ENCODE peak calls at places on chromosomes 1 and 21, in four cellular contexts. P is GM12878; D is naive thymus-derived CD4-positive, alpha-beta T cell; Q is right lobe of liver. B is an unnamed sample.

GRCh38 chr21:37071561-37072238 is 1.2 kb downstream of the PIGP start:
- ATAC-seq in Q (no peak), P (no peak), D (no peak), B (peak)

GRCh38 chr1:38772026-38772425 is 87.5 kb downstream of the RRAGC start:
- ATAC-seq in D (no peak), P (no peak), Q (no peak), B (no peak)

GRCh38 chr1:200535605-200536004 is 84.9 kb downstream of the KIF14 start:
- ATAC-seq in D (no peak), Q (peak), P (peak), B (no peak)

GRCh38 chr1:221392453-221392852 is 349.4 kb downstream of the DUSP10 start:
- ATAC-seq in P (no peak), Q (no peak), D (no peak), B (peak)

GRCh38 chr1:193234523-193234922 is 48.1 kb upstream of the B3GALT2 start:
- ATAC-seq in P (no peak), D (no peak), Q (no peak), B (no peak)

GRCh38 chr1:90176530-90176929 is 181.6 kb downstream of the ZNF326 start:
- ATAC-seq in Q (no peak), D (no peak), P (peak), B (no peak)

GRCh38 chr1:111474106-111474505 is 322 bp downstream of the C1orf162 start:
- ATAC-seq in D (no peak), Q (no peak), P (no peak), B (no peak)

GRCh38 chr1:20358761-20359263 is 68.1 kb downstream of the VWA5B1 start:
- ATAC-seq in Q (peak), D (no peak), P (no peak), B (peak)

GRCh38 chr1:68254667-68255226 is 22.4 kb upstream of the WLS start:
- ATAC-seq in Q (no peak), D (no peak), P (no peak), B (peak)

GRCh38 chr1:77742011-77742555 is 17.6 kb downstream of the USP33 start:
- ATAC-seq in P (no peak), D (no peak), Q (peak), B (no peak)

GRCh38 chr1:2322593-2323295 is 68.6 kb downstream of the MORN1 start:
- ATAC-seq in Q (no peak), D (no peak), P (no peak), B (peak)

GRCh38 chr21:35632711-35633110 is 427.6 kb downstream of the SETD4 start:
- ATAC-seq in Q (no peak), D (no peak), P (no peak), B (no peak)

GRCh38 chr1:212455406-212456165 is 22.9 kb downstream of the NENF start:
- ATAC-seq in Q (peak), D (peak), P (peak), B (peak)

GRCh38 chr1:212458817-212459216 is 26.1 kb downstream of the NENF start:
- ATAC-seq in D (no peak), Q (no peak), P (peak), B (no peak)

GRCh38 chr1:212457740-212458338 is 25.1 kb downstream of the NENF start:
- ATAC-seq in D (no peak), Q (no peak), P (peak), B (no peak)

GRCh38 chr1:212454741-212455140 is 22.0 kb downstream of the NENF start:
- ATAC-seq in P (no peak), Q (no peak), D (no peak), B (no peak)

GRCh38 chr1:212456166-212456528 is 23.4 kb downstream of the NENF start:
- ATAC-seq in D (no peak), P (peak), Q (no peak), B (peak)
- H3K27ac ChIP-seq in D (no peak), P (no peak), Q (no peak), B (peak)

GRCh38 chr1:153970346-153970745 is 2.6 kb downstream of the CREB3L4 start:
- ATAC-seq in Q (no peak), P (no peak), D (no peak), B (no peak)

GRCh38 chr1:153968400-153968799 is 698 bp downstream of the CREB3L4 start:
- ATAC-seq in Q (no peak), P (no peak), D (no peak), B (no peak)

GRCh38 chr1:153968972-153969371 is 1.3 kb downstream of the CREB3L4 start:
- ATAC-seq in D (no peak), Q (no peak), P (no peak), B (no peak)

GRCh38 chr1:153967109-153967999 is at the start of gene CREB3L4:
- ATAC-seq in D (peak), Q (peak), P (peak), B (peak)

GRCh38 chr1:153968000-153968363 is 280 bp downstream of the CREB3L4 start:
- ATAC-seq in P (no peak), D (no peak), Q (no peak), B (no peak)
- H3K4me3 ChIP-seq in P (peak), D (peak), Q (peak), B (peak)

DNA sequence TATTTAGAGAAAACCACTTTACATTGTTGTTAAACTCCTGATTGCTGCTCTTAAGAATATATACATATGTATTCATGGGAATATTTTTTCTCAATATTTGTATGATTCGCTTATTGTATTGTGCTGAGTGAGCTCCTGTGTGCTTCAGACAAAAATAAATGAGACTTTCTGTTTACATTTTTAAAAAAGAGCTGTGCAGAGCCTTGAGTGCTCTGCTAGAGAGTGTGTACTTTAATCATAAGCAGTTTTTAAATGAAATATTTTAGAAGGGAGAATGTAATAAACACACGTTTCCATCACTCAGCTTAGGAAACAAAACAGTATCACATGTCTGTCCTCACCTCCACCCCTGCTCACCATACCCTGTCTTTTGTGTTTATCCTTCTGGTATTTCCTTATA is 9.7 kb downstream of the PTPN14 start:
- ATAC-seq in D (no peak), P (no peak), Q (no peak), B (peak)
- H3K27ac ChIP-seq in D (no peak), P (no peak), Q (no peak), B (peak)

GRCh38 chr1:7279753-7280150 is 491.3 kb upstream of the VAMP3 start:
- ATAC-seq in Q (no peak), D (no peak), P (no peak), B (no peak)
- H3K4me3 ChIP-seq in Q (no peak), D (no peak), P (no peak), B (no peak)

DNA sequence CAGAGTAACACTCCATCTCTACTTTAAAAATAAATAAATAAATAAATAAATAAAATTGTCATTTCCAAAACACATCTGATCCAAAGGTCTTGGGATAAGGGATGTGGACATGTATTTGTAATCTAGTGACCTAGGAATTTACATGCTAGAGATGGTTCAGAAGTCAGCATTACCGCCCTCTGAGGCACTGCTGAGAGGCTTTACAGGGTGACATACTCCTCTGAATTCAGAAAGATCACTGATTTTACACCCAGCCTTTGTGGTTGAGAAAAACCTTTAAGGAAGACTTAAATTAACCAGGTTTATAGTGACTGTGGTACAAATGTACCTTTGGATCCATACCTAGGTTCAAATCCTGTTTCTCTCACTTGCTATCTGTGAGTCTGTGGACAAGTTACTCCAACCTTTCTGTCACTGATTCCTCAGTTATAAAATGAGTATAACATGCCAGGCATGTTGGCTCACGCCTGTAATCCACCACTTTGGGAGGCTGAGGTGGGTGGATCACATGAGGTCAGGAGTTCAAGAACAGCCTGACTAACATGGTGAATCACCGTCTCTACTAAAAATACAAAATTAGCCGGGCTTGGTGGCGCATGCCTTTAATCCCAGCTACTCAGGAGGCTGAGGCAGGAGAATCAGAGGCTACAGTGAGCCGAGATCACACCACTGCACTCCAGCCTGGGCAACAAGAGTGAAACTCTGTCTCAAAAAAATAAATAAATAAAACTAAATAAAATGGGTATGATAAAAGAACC is 20.1 kb downstream of the OSBPL9 start:
- ATAC-seq in D (no peak), P (no peak), Q (no peak), B (peak)
- H3K27ac ChIP-seq in D (no peak), P (no peak), Q (no peak), B (peak)

GRCh38 chr1:219189021-219189824 is 15.5 kb downstream of the LYPLAL1 start:
- ATAC-seq in Q (peak), P (peak), D (no peak), B (no peak)
- H3K4me3 ChIP-seq in Q (peak), P (peak), D (no peak), B (no peak)

GRCh38 chr1:64886877-64887276 is 79.5 kb downstream of the JAK1 start:
- ATAC-seq in D (no peak), P (no peak), Q (no peak), B (no peak)
- H3K27ac ChIP-seq in D (no peak), P (no peak), Q (no peak), B (no peak)

DNA sequence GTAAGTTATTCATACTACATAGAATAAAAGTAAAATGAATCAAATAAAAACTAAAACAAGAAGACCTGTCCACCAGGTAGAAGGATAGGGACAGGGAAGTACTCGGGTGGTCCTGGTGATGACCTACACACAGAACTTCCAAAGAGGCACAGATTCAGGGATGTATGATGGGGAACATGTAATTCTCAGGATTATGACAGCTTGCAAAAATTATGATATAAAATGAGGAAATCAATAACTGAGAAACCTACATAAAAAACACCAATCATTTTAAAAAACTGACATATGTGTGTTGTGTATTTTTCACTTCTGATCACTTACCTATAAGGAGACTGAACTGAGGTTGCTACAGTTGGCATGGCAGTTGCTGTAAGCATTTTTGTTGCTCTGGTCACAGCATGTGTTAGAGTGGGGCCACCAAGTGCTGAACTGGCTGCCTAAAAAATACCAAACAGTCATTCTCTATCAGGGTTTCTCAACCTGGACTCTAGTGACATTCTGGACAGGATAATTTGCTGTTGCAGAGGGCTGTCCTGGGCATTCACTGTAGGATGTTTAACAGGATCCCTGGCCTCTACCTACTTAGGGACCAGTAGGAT is 73.8 kb downstream of the USP24 start:
- ATAC-seq in P (no peak), Q (no peak), D (no peak), B (no peak)
- H3K4me3 ChIP-seq in P (no peak), Q (no peak), D (no peak), B (no peak)

DNA sequence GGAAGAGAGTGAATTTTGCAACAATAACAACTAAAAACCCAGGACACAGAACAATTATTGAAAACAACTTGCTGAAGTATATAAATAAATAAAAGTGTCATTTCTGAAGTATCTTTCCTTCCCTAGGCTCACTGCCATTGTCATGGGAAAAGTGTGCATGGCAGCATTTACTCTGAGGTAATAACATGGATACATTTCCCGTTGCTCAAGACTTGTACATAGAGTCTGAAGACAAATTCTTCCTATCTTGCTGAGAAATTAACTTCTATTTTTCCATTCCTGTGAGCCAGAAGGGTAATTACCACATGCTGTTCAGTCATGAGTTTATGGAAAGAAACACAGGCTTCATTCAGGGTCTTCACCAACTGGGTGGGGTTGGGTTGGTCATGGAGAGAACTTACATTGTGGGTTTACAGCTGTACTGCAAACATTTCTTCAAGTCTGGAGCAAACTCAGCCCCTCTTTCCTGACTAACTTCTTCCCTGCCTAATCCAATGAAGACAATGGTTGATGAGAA is 32.2 kb downstream of the ST6GALNAC3 start:
- ATAC-seq in D (no peak), P (no peak), Q (no peak), B (no peak)
- H3K27ac ChIP-seq in D (no peak), P (no peak), Q (no peak), B (no peak)

DNA sequence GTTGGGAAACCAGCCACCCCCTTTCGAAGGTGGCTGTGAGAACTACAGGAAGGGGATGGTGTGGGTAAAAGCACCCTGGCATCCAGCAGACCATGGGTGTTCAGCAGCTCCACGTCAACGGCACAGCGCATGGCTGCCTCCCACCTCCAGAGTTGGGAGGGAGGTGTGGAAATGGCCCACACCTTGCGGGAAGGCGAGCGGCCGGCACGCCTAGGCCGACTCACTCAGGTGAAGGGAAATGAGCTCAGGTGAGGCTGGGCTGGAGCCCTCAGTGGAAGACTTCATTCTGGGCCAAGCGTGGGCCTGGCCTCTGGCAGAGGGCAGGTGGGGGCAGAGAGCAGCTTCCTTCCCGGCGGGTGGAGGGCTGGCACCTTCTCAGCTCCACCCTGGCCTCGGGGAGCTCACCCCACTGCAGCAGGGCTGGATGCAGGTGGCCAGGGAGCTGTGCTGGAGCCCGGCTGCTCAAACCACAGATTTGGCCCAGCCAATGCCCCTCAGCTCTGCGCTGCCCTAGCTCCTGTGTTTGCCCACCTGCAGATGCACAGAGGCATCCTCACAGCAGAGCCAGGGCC is 24.8 kb upstream of the ALDH4A1 start:
- ATAC-seq in D (peak), P (peak), Q (no peak), B (no peak)
- H3K4me3 ChIP-seq in D (peak), P (peak), Q (no peak), B (peak)